ENCODE peak calls at places on chromosomes 4 and X, in seven cellular contexts. J is heart left ventricle; Y is HepG2; F is T-helper 17 cell; W is right lobe of liver; O is naive thymus-derived CD8-positive, alpha-beta T cell; T is stimulated activated naive B cell treated with anti-CD40 and anti-IgM and Interleukin-4, amounts not matched to agents 10 μg/mL and 1 μg/mL and 100 μg/mL, for 72 hours. H is an unnamed sample.

GRCh38 chrX:66013195-66013816 is 26.6 kb downstream of the VSIG4 start:
- ATAC-seq in T (peak; percentile 55), O (no peak), Y (no peak), W (peak; percentile 21), J (no peak), F (no peak), H (peak; percentile 69)

GRCh38 chr4:12179264-12179616 is 750.5 kb upstream of the HS3ST1 start:
- ATAC-seq in O (no peak), T (no peak), W (no peak), F (no peak), J (no peak), Y (no peak), H (no peak)

GRCh38 chr4:108204518-108204917 is 35.8 kb upstream of the LEF1 start:
- ATAC-seq in W (no peak), Y (no peak), J (no peak), F (no peak), T (no peak), O (no peak), H (no peak)

GRCh38 chr4:157713342-157713741 is 459.5 kb downstream of the GASK1B start:
- ATAC-seq in T (no peak), O (no peak), W (no peak), Y (no peak), J (no peak), F (no peak), H (no peak)

GRCh38 chr4:76624271-76624681 is 189.2 kb downstream of the SHROOM3 start:
- ATAC-seq in T (no peak), Y (no peak), O (no peak), W (no peak), J (peak; percentile 76), F (no peak), H (no peak)

GRCh38 chrX:1598876-1599790 is 7.7 kb downstream of the AKAP17A start:
- ATAC-seq in Y (no peak), F (no peak), T (no peak), J (no peak), O (no peak), W (no peak), H (no peak)

GRCh38 chr4:162229670-162230069 is 65.9 kb upstream of the FSTL5 start:
- ATAC-seq in W (no peak), J (no peak), T (no peak), F (no peak), Y (no peak), O (no peak), H (no peak)

GRCh38 chr4:74117024-74117534 is 18.1 kb upstream of the CXCL2 start:
- ATAC-seq in J (peak; percentile 93), T (no peak), W (peak; percentile 91), O (no peak), Y (peak; percentile 43), F (no peak), H (no peak)

GRCh38 chr4:112348488-112349158 is 51.5 kb downstream of the ALPK1 start:
- ATAC-seq in T (no peak), O (no peak), W (peak; percentile 25), J (peak; percentile 95), F (no peak), Y (peak; percentile 100), H (no peak)

GRCh38 chr4:25457053-25457715 is 80.1 kb downstream of the ANAPC4 start:
- ATAC-seq in J (no peak), T (no peak), O (no peak), Y (no peak), F (no peak), W (peak; percentile 73), H (no peak)

GRCh38 chr4:38155589-38156294 is 195.5 kb downstream of the PTTG2 start:
- ATAC-seq in T (no peak), W (no peak), F (peak; percentile 20), J (no peak), Y (no peak), O (peak; percentile 33), H (no peak)

GRCh38 chrX:102765217-102765616 is 44.7 kb downstream of the GPRASP3 start:
- ATAC-seq in O (no peak), Y (no peak), F (no peak), W (peak; percentile 75), T (no peak), J (no peak), H (no peak)

GRCh38 chrX:106401965-106402559 is 209.7 kb upstream of the RADX start:
- ATAC-seq in T (no peak), W (no peak), Y (no peak), F (no peak), J (no peak), O (no peak), H (no peak)

GRCh38 chr4:159117968-159118367 is 15.1 kb downstream of the RAPGEF2 start:
- ATAC-seq in O (no peak), F (peak; percentile 89), W (no peak), Y (peak; percentile 35), T (no peak), J (no peak), H (no peak)

GRCh38 chrX:155534800-155535199 is 76.4 kb upstream of the F8A3 start:
- ATAC-seq in O (no peak), T (no peak), Y (no peak), F (no peak), J (no peak), W (no peak), H (no peak)

GRCh38 chr4:11724731-11725130 is 296.0 kb upstream of the HS3ST1 start:
- ATAC-seq in O (no peak), W (no peak), T (no peak), F (no peak), Y (no peak), J (no peak), H (no peak)

GRCh38 chr4:24559032-24559821 is 25.1 kb downstream of the DHX15 start:
- ATAC-seq in J (no peak), O (no peak), T (no peak), F (no peak), Y (no peak), W (no peak), H (no peak)

GRCh38 chrX:37847733-37848197 is 394 bp upstream of the DYNLT3 start:
- ATAC-seq in T (peak; percentile 26), Y (no peak), W (no peak), F (no peak), J (no peak), O (no peak), H (peak; percentile 53)

GRCh38 chr4:1081689-1082040 is 31.7 kb downstream of the RNF212 start:
- ATAC-seq in Y (no peak), O (no peak), F (peak; percentile 38), W (no peak), J (no peak), T (no peak), H (no peak)

GRCh38 chr4:46781434-46782092 is 127.5 kb downstream of the COX7B2 start:
- ATAC-seq in W (peak; percentile 33), T (no peak), Y (no peak), J (no peak), O (no peak), F (no peak), H (peak; percentile 36)

GRCh38 chr4:41487868-41488267 is 50.1 kb upstream of the LIMCH1 start:
- ATAC-seq in O (no peak), Y (no peak), W (peak; percentile 95), T (no peak), J (no peak), F (no peak), H (no peak)

GRCh38 chr4:76197971-76198410 is 15.6 kb downstream of the SCARB2 start:
- ATAC-seq in O (peak; percentile 71), J (peak; percentile 63), F (peak; percentile 39), T (peak; percentile 22), Y (no peak), W (peak; percentile 23), H (no peak)

GRCh38 chr4:37995299-37995821 is 35.2 kb downstream of the PTTG2 start:
- ATAC-seq in F (no peak), T (no peak), Y (no peak), O (no peak), J (no peak), W (no peak), H (no peak)

H was measured in stimulated activated memory B cell treated with anti-CD40 and anti-IgM and Interleukin-4, amounts not matched to agents 10 μg/mL and 1 μg/mL and 100 μg/mL, for 72 hours.